ENCODE peak calls at places on chromosomes 6 and 20, in nine cellular contexts. One of them, this sample, is unnamed.

GRCh38 chr20:9225879-9226278 is 157.0 kb downstream of the PLCB4 start:
- DNase-seq in ELR: no peak
- DNase-seq in occipital lobe: no peak
- DNase-seq in activated naive CD4-positive, alpha-beta T cell treated with anti-CD3 and anti-CD28 coated beads for 36 hours: no peak
- DNase-seq in T follicular helper cell: no peak
- DNase-seq in stomach: no peak
- DNase-seq in T-helper 2 cell: no peak
- DNase-seq in stimulated activated CD8-positive, alpha-beta memory T cell treated with anti-CD3 and anti-CD28 coated beads, Interleukin-15, amount 100 ng/mL, for 24 hours: no peak
- DNase-seq in small intestine: no peak
- DNase-seq in this sample: no peak

GRCh38 chr6:148407372-148407771 is 64.7 kb downstream of the SASH1 start:
- DNase-seq in ELR: peak; percentile 97
- DNase-seq in occipital lobe: no peak
- DNase-seq in activated naive CD4-positive, alpha-beta T cell treated with anti-CD3 and anti-CD28 coated beads for 36 hours: no peak
- DNase-seq in T follicular helper cell: no peak
- DNase-seq in stomach: no peak
- DNase-seq in T-helper 2 cell: no peak
- DNase-seq in stimulated activated CD8-positive, alpha-beta memory T cell treated with anti-CD3 and anti-CD28 coated beads, Interleukin-15, amount 100 ng/mL, for 24 hours: no peak
- DNase-seq in small intestine: no peak
- DNase-seq in this sample: no peak

GRCh38 chr6:15522427-15522826 is 140.4 kb downstream of the DTNBP1 start:
- DNase-seq in ELR: no peak
- DNase-seq in occipital lobe: no peak
- DNase-seq in activated naive CD4-positive, alpha-beta T cell treated with anti-CD3 and anti-CD28 coated beads for 36 hours: no peak
- DNase-seq in T follicular helper cell: no peak
- DNase-seq in stomach: no peak
- DNase-seq in T-helper 2 cell: no peak
- DNase-seq in stimulated activated CD8-positive, alpha-beta memory T cell treated with anti-CD3 and anti-CD28 coated beads, Interleukin-15, amount 100 ng/mL, for 24 hours: no peak
- DNase-seq in small intestine: no peak
- DNase-seq in this sample: no peak

GRCh38 chr6:6546318-6547110 is 42.0 kb upstream of the LY86 start:
- DNase-seq in ELR: no peak
- DNase-seq in occipital lobe: peak; percentile 65
- DNase-seq in activated naive CD4-positive, alpha-beta T cell treated with anti-CD3 and anti-CD28 coated beads for 36 hours: peak; percentile 37
- DNase-seq in T follicular helper cell: no peak
- DNase-seq in stomach: peak; percentile 28
- DNase-seq in T-helper 2 cell: no peak
- DNase-seq in stimulated activated CD8-positive, alpha-beta memory T cell treated with anti-CD3 and anti-CD28 coated beads, Interleukin-15, amount 100 ng/mL, for 24 hours: no peak
- DNase-seq in small intestine: no peak
- DNase-seq in this sample: no peak

GRCh38 chr20:51934301-51935002 is 132.1 kb upstream of the SALL4 start:
- DNase-seq in ELR: no peak
- DNase-seq in occipital lobe: no peak
- DNase-seq in activated naive CD4-positive, alpha-beta T cell treated with anti-CD3 and anti-CD28 coated beads for 36 hours: no peak
- DNase-seq in T follicular helper cell: no peak
- DNase-seq in stomach: no peak
- DNase-seq in T-helper 2 cell: no peak
- DNase-seq in stimulated activated CD8-positive, alpha-beta memory T cell treated with anti-CD3 and anti-CD28 coated beads, Interleukin-15, amount 100 ng/mL, for 24 hours: no peak
- DNase-seq in small intestine: peak; percentile 36
- DNase-seq in this sample: no peak

GRCh38 chr6:2646346-2646745 is 104.4 kb downstream of the MYLK4 start:
- DNase-seq in ELR: no peak
- DNase-seq in occipital lobe: no peak
- DNase-seq in activated naive CD4-positive, alpha-beta T cell treated with anti-CD3 and anti-CD28 coated beads for 36 hours: no peak
- DNase-seq in T follicular helper cell: no peak
- DNase-seq in stomach: no peak
- DNase-seq in T-helper 2 cell: no peak
- DNase-seq in stimulated activated CD8-positive, alpha-beta memory T cell treated with anti-CD3 and anti-CD28 coated beads, Interleukin-15, amount 100 ng/mL, for 24 hours: no peak
- DNase-seq in small intestine: no peak
- DNase-seq in this sample: no peak

GRCh38 chr6:48110436-48111142 is 408 bp downstream of the PTCHD4 start:
- DNase-seq in ELR: no peak
- DNase-seq in occipital lobe: no peak
- DNase-seq in activated naive CD4-positive, alpha-beta T cell treated with anti-CD3 and anti-CD28 coated beads for 36 hours: no peak
- DNase-seq in T follicular helper cell: no peak
- DNase-seq in stomach: no peak
- DNase-seq in T-helper 2 cell: no peak
- DNase-seq in stimulated activated CD8-positive, alpha-beta memory T cell treated with anti-CD3 and anti-CD28 coated beads, Interleukin-15, amount 100 ng/mL, for 24 hours: no peak
- DNase-seq in small intestine: no peak
- DNase-seq in this sample: no peak

GRCh38 chr6:19312291-19312978 is 524.7 kb upstream of the ID4 start:
- DNase-seq in ELR: no peak
- DNase-seq in occipital lobe: no peak
- DNase-seq in activated naive CD4-positive, alpha-beta T cell treated with anti-CD3 and anti-CD28 coated beads for 36 hours: no peak
- DNase-seq in T follicular helper cell: no peak
- DNase-seq in stomach: no peak
- DNase-seq in T-helper 2 cell: no peak
- DNase-seq in stimulated activated CD8-positive, alpha-beta memory T cell treated with anti-CD3 and anti-CD28 coated beads, Interleukin-15, amount 100 ng/mL, for 24 hours: no peak
- DNase-seq in small intestine: no peak
- DNase-seq in this sample: no peak

GRCh38 chr6:83151114-83151513 is 42.0 kb downstream of the PGM3 start:
- DNase-seq in ELR: peak; percentile 45
- DNase-seq in occipital lobe: no peak
- DNase-seq in activated naive CD4-positive, alpha-beta T cell treated with anti-CD3 and anti-CD28 coated beads for 36 hours: no peak
- DNase-seq in T follicular helper cell: no peak
- DNase-seq in stomach: no peak
- DNase-seq in T-helper 2 cell: no peak
- DNase-seq in stimulated activated CD8-positive, alpha-beta memory T cell treated with anti-CD3 and anti-CD28 coated beads, Interleukin-15, amount 100 ng/mL, for 24 hours: no peak
- DNase-seq in small intestine: no peak
- DNase-seq in this sample: no peak

GRCh38 chr6:4731996-4732395 is 44.2 kb upstream of the CDYL start:
- DNase-seq in ELR: no peak
- DNase-seq in occipital lobe: no peak
- DNase-seq in activated naive CD4-positive, alpha-beta T cell treated with anti-CD3 and anti-CD28 coated beads for 36 hours: no peak
- DNase-seq in T follicular helper cell: no peak
- DNase-seq in stomach: no peak
- DNase-seq in T-helper 2 cell: no peak
- DNase-seq in stimulated activated CD8-positive, alpha-beta memory T cell treated with anti-CD3 and anti-CD28 coated beads, Interleukin-15, amount 100 ng/mL, for 24 hours: no peak
- DNase-seq in small intestine: no peak
- DNase-seq in this sample: no peak